ENCODE peak calls at places on chromosomes 2 and 18, in eight cellular contexts. I is cardiac muscle cell, M is left lung, T is glutamatergic neuron, Z is omental fat pad, F is type B pancreatic cell, B is SK-N-SH, L is body of pancreas. X is an unnamed sample.

GRCh38 chr2:233867993-233868532 is at the start of gene MSL3B:
- DNase-seq in T (peak), B (peak), L (peak), I (peak), M (peak), F (no peak), Z (no peak), X (peak)

GRCh38 chr2:73830871-73831401 is 2.2 kb downstream of the STAMBP start:
- DNase-seq in B (no peak), I (peak), M (no peak), T (no peak), Z (no peak), L (no peak), F (no peak), X (no peak)

GRCh38 chr2:112622528-112622849 is 23.2 kb upstream of the SLC20A1 start:
- DNase-seq in T (no peak), B (no peak), L (no peak), Z (no peak), M (no peak), I (peak), F (no peak), X (no peak)

GRCh38 chr2:64625352-64626145 is 28.2 kb downstream of the SERTAD2 start:
- DNase-seq in M (peak), F (no peak), Z (no peak), T (no peak), B (peak), L (no peak), I (no peak), X (no peak)

GRCh38 chr18:24659837-24660720 is 199.6 kb downstream of the HRH4 start:
- DNase-seq in M (peak), Z (no peak), L (peak), I (peak), B (no peak), T (no peak), F (no peak), X (no peak)

GRCh38 chr2:118112771-118113334 is 24.6 kb downstream of the INSIG2 start:
- DNase-seq in Z (no peak), T (no peak), B (no peak), L (no peak), F (no peak), I (peak), M (no peak), X (no peak)

GRCh38 chr2:239259603-239260298 is 141.1 kb downstream of the HDAC4 start:
- DNase-seq in Z (no peak), I (no peak), T (no peak), B (no peak), L (peak), F (no peak), M (no peak), X (no peak)

GRCh38 chr2:32258242-32258641 is 6.4 kb downstream of the NLRC4 start:
- DNase-seq in I (no peak), T (no peak), M (no peak), Z (no peak), L (no peak), B (no peak), F (no peak), X (no peak)

GRCh38 chr2:104844813-104845551 is 8.9 kb upstream of the POU3F3 start:
- DNase-seq in F (no peak), M (peak), T (peak), I (no peak), Z (no peak), L (no peak), B (peak), X (no peak)

GRCh38 chr2:130744287-130745117 is 10.8 kb upstream of the AMER3 start:
- DNase-seq in B (peak), I (no peak), Z (no peak), T (no peak), M (peak), L (no peak), F (no peak), X (no peak)

GRCh38 chr2:392921-393270 is 105.0 kb upstream of the ALKAL2 start:
- DNase-seq in Z (no peak), F (no peak), B (no peak), L (no peak), I (no peak), T (no peak), M (no peak), X (no peak)

GRCh38 chr2:85862426-85862825 is 26.4 kb downstream of the ST3GAL5 start:
- DNase-seq in F (no peak), I (no peak), Z (no peak), T (no peak), B (no peak), M (no peak), L (no peak), X (no peak)

GRCh38 chr2:44553456-44553855 is 191.7 kb downstream of the CAMKMT start:
- DNase-seq in M (no peak), Z (no peak), T (no peak), B (no peak), I (peak), F (no peak), L (no peak), X (no peak)

GRCh38 chr2:44997948-44998347 is 11.3 kb downstream of the SIX2 start:
- DNase-seq in I (no peak), B (no peak), L (no peak), F (no peak), M (no peak), Z (no peak), T (no peak), X (no peak)

GRCh38 chr2:45669109-45669508 is 17.6 kb downstream of the PRKCE start:
- DNase-seq in Z (no peak), B (no peak), M (no peak), I (peak), L (no peak), T (no peak), F (no peak), X (no peak)

GRCh38 chr2:63712748-63713147 is 124.0 kb downstream of the MDH1 start:
- DNase-seq in M (no peak), I (no peak), Z (no peak), F (no peak), L (no peak), T (no peak), B (no peak), X (no peak)

GRCh38 chr2:219634171-219634940 is 6.9 kb downstream of the SLC4A3 start:
- DNase-seq in I (no peak), M (peak), B (peak), F (peak), L (no peak), Z (no peak), T (no peak), X (no peak)

GRCh38 chr18:36544036-36544725 is 246.7 kb downstream of the FHOD3 start:
- DNase-seq in Z (no peak), I (no peak), M (no peak), F (no peak), L (no peak), B (no peak), T (no peak), X (no peak)

GRCh38 chr2:108169982-108170625 is 69.7 kb upstream of the SULT1C3 start:
- DNase-seq in L (no peak), T (no peak), B (peak), M (no peak), F (no peak), Z (no peak), I (peak), X (no peak)

GRCh38 chr18:55243852-55244251 is 284.6 kb upstream of the CCDC68 start:
- DNase-seq in I (peak), Z (no peak), M (no peak), B (no peak), T (no peak), L (no peak), F (no peak), X (no peak)

GRCh38 chr2:61959381-61960293 is 54.2 kb downstream of the COMMD1 start:
- DNase-seq in B (no peak), Z (no peak), I (no peak), L (no peak), F (no peak), T (no peak), M (no peak), X (no peak)

GRCh38 chr2:193584001-193584400 is 1389.3 kb upstream of the TMEFF2 start:
- DNase-seq in F (no peak), Z (no peak), B (peak), L (no peak), T (peak), M (no peak), I (peak), X (no peak)

GRCh38 chr2:55885129-55885943 is 38.2 kb downstream of the EFEMP1 start:
- DNase-seq in T (no peak), M (peak), B (no peak), F (no peak), I (peak), Z (no peak), L (no peak), X (no peak)

GRCh38 chr2:232937278-232937906 is 67.3 kb downstream of the SNORC start:
- DNase-seq in L (no peak), T (no peak), F (no peak), B (no peak), Z (no peak), M (no peak), I (peak), X (no peak)

GRCh38 chr2:26672818-26673393 is 19.6 kb upstream of the KCNK3 start:
- DNase-seq in I (no peak), M (no peak), T (no peak), Z (no peak), L (no peak), F (no peak), B (no peak), X (no peak)

GRCh38 chr2:161332568-161332967 is 24.3 kb downstream of the PSMD14 start:
- DNase-seq in T (no peak), Z (no peak), L (no peak), B (no peak), F (no peak), I (no peak), M (no peak), X (no peak)

GRCh38 chr2:71610671-71611070 is 157.3 kb downstream of the DYSF start:
- DNase-seq in I (no peak), B (peak), Z (peak), L (peak), T (no peak), M (peak), F (peak), X (peak)

GRCh38 chr2:1222062-1222461 is 191.2 kb upstream of the TPO start:
- DNase-seq in I (peak), B (no peak), M (no peak), T (no peak), Z (no peak), L (no peak), F (no peak), X (no peak)

GRCh38 chr18:79805926-79806487 is 8.3 kb downstream of the KCNG2 start:
- DNase-seq in I (no peak), F (no peak), M (peak), L (no peak), Z (no peak), T (no peak), B (no peak), X (no peak)

GRCh38 chr2:231985823-231986261 is 24.3 kb downstream of the DIS3L2 start:
- DNase-seq in M (no peak), L (no peak), I (no peak), F (no peak), Z (no peak), T (no peak), B (no peak), X (no peak)

GRCh38 chr2:198098386-198098785 is 294.0 kb downstream of the PLCL1 start:
- DNase-seq in F (no peak), L (no peak), T (no peak), B (no peak), M (no peak), Z (no peak), I (no peak), X (no peak)

GRCh38 chr2:98242006-98242405 is 104.2 kb upstream of the CNGA3 start:
- DNase-seq in T (no peak), F (no peak), M (no peak), L (no peak), Z (no peak), I (no peak), B (no peak), X (no peak)

GRCh38 chr2:23697676-23698075 is 229.2 kb downstream of the ATAD2B start:
- DNase-seq in Z (no peak), T (no peak), F (no peak), L (no peak), B (peak), M (no peak), I (no peak), X (no peak)

GRCh38 chr2:24918326-24919099 is 1.5 kb downstream of the ADCY3 start:
- DNase-seq in B (no peak), F (no peak), I (no peak), Z (no peak), L (no peak), M (no peak), T (no peak), X (no peak)

GRCh38 chr2:28088970-28089369 is 198.4 kb downstream of the BABAM2 start:
- DNase-seq in B (no peak), T (no peak), I (no peak), M (no peak), Z (no peak), L (no peak), F (no peak), X (no peak)

GRCh38 chr18:10923225-10923624 is 226.1 kb downstream of the PIEZO2 start:
- DNase-seq in B (no peak), I (no peak), F (no peak), Z (no peak), L (no peak), M (no peak), T (no peak), X (no peak)

GRCh38 chr2:83764447-83765005 is 694.6 kb downstream of the SUCLG1 start:
- DNase-seq in B (no peak), F (no peak), M (no peak), T (no peak), Z (no peak), L (no peak), I (no peak), X (no peak)

GRCh38 chr2:23510471-23510870 is 125.5 kb downstream of the KLHL29 start:
- DNase-seq in I (no peak), L (no peak), T (peak), F (no peak), B (no peak), Z (no peak), M (no peak), X (no peak)

DNA sequence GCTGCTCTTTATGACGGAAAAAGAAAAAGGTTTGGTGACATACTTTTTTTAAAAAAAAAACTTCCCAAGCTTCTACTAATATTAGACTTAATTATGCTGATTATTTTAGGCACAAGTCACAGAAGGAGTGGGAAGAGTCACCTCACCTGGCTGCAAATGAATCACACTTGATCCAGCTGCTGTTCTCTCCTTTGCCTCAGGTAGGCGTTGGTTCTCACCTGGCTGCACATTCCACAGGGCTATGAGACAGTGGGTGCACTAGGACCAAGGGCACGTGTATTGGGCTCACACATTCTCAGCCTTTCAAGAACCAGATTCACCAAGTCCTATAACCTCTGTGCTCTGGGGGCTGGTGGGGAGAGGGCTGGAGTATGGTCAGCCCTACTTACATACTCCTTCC is 93.3 kb downstream of the TGFA start:
- DNase-seq in Z (no peak), L (no peak), T (no peak), F (no peak), B (no peak), M (no peak), I (no peak), X (no peak)
- TF ChIP-seq CTCF in Z (no peak), L (no peak), T (no peak), F (no peak), B (no peak), M (no peak), I (no peak), X (peak)

GRCh38 chr2:174577967-174578589 is 19.5 kb downstream of the WIPF1 start:
- DNase-seq in Z (no peak), L (no peak), B (peak), T (no peak), F (no peak), M (no peak), I (peak), X (no peak)
- TF ChIP-seq CTCF in Z (no peak), L (no peak), B (peak), T (no peak), F (peak), M (peak), I (peak), X (peak)

DNA sequence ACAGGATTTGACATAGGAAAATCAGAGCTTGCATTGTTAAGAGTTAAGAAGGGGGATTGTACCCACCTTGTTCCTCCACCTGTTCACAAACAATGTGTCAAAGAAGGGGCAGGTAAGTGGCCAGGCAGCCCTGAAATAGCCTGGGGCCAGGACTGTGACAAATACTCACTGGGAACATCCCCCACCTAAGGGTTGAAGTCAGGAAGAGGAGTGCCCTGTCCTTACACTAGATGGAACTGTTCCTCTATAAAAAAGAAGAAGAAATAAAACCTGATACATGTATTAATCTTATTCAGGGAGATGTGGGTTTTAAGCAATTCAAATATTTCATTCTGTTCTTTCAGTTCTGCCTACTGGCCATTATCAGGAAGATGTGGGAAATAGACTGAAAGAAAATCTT is 41.9 kb downstream of the TACR1 start:
- DNase-seq in T (no peak), M (no peak), I (no peak), F (no peak), L (no peak), B (peak), Z (no peak), X (no peak)
- TF ChIP-seq CTCF in T (no peak), M (no peak), I (peak), F (peak), L (no peak), B (peak), Z (no peak), X (no peak)

DNA sequence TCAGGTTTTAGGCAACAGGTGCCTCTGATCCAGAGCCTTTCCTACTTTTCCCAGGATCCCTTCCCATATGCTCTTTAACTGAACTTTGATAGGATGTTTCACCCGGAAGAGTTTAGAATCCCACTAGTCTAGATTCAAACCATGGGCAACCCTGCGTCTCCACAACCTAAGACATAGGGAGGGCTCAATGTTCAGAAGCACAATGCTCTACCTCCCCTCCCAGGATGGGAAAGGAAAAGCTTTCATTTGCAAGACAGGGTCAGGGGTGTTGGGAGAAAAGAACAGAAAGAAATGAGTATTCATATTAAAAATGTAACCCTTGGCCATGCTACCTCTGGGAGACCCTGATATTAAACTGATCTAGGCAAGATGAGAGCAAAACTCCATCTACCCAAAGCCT is 230.4 kb downstream of the MREG start:
- DNase-seq in F (no peak), Z (no peak), L (no peak), B (no peak), I (no peak), M (no peak), T (no peak), X (no peak)
- TF ChIP-seq CTCF in F (no peak), Z (no peak), L (no peak), B (no peak), I (no peak), M (no peak), T (no peak), X (no peak)

GRCh38 chr18:58803978-58804377 is 60.7 kb upstream of the ZNF532 start:
- DNase-seq in M (no peak), L (no peak), Z (no peak), T (no peak), I (no peak), B (no peak), F (no peak), X (no peak)
- TF ChIP-seq CTCF in M (no peak), L (no peak), Z (no peak), T (no peak), I (no peak), B (no peak), F (no peak), X (no peak)

GRCh38 chr2:124325667-124326425 is 300.8 kb downstream of the CNTNAP5 start:
- DNase-seq in T (no peak), F (no peak), Z (no peak), L (no peak), B (peak), I (peak), M (no peak), X (no peak)
- TF ChIP-seq CTCF in T (peak), F (peak), Z (no peak), L (no peak), B (no peak), I (peak), M (no peak), X (peak)